ENCODE peak calls at places on chromosomes 5 and 9, in four cellular contexts. Z is activated T-cell treated with anti-CD3 and anti-CD28 coated beads for 1 hour; A is activated CD4-positive, alpha-beta T cell treated with anti-CD3 and anti-CD28 coated beads, Interleukin-2, amount 50 U/mL, for 1 hour; Y is T-cell. S is an unnamed sample.

GRCh38 chr9:14349818-14350333 is 35.9 kb upstream of the NFIB start:
- DNase-seq in Z (no peak), A (no peak), Y (no peak), S (peak)

GRCh38 chr5:143338658-143339366 is 64.7 kb downstream of the NR3C1 start:
- DNase-seq in Z (no peak), A (no peak), Y (no peak), S (no peak)

GRCh38 chr9:114272739-114273431 is 50.0 kb upstream of the ORM1 start:
- DNase-seq in Z (no peak), A (no peak), Y (no peak), S (peak)

GRCh38 chr9:110922145-110922544 is 116.1 kb downstream of the LPAR1 start:
- DNase-seq in Z (no peak), A (no peak), Y (no peak), S (no peak)

GRCh38 chr9:74771262-74771585 is 116.5 kb downstream of the TRPM6 start:
- DNase-seq in Z (no peak), A (no peak), Y (no peak), S (no peak)

GRCh38 chr9:34517185-34517584 is 5.6 kb downstream of the ENHO start:
- DNase-seq in Z (no peak), A (no peak), Y (no peak), S (no peak)

GRCh38 chr5:56737002-56737621 is 78.2 kb upstream of the MAP3K1 start:
- DNase-seq in Z (no peak), A (no peak), Y (no peak), S (no peak)

GRCh38 chr5:138663009-138663408 is 87.8 kb upstream of the HSPA9 start:
- DNase-seq in Z (no peak), A (peak), Y (peak), S (no peak)

GRCh38 chr5:134114886-134115805 is 665 bp downstream of the TCF7 start:
- DNase-seq in Z (peak), A (peak), Y (peak), S (no peak)

S was measured in left ventricle myocardium superior.